ENCODE peak calls at places on chromosome 22, in six cellular contexts. W is heart left ventricle, P is endodermal cell, O is HCT116, X is A549, J is tibial artery. A is an unnamed sample.
A peak's percentile ranks its signal among the peaks of the same experiment; 100 is the strongest.

GRCh38 chr22:31344369-31345330 is 1.5 kb downstream of the PATZ1 start:
- DNase-seq in W (peak; percentile 48), P (no peak), O (no peak), X (no peak), J (peak; percentile 71), A (peak; percentile 65)

GRCh38 chr22:41548830-41549211 is 4.6 kb upstream of the POLR3H start:
- DNase-seq in W (no peak), P (no peak), O (no peak), X (no peak), J (no peak), A (no peak)

GRCh38 chr22:44357962-44358553 is 45.3 kb upstream of the SHISAL1 start:
- DNase-seq in W (peak; percentile 67), P (peak; percentile 43), O (no peak), X (no peak), J (no peak), A (no peak)

GRCh38 chr22:44541671-44542319 is 43.8 kb upstream of the RTL6 start:
- DNase-seq in W (no peak), P (peak; percentile 29), O (no peak), X (no peak), J (peak; percentile 50), A (no peak)

GRCh38 chr22:50145741-50146439 is 24.6 kb upstream of the PANX2 start:
- DNase-seq in W (no peak), P (no peak), O (no peak), X (no peak), J (no peak), A (no peak)

GRCh38 chr22:48154943-48155240 is 1392.4 kb downstream of the TBC1D22A start:
- DNase-seq in W (no peak), P (no peak), O (no peak), X (no peak), J (peak; percentile 42), A (no peak)

GRCh38 chr22:25447067-25447688 is 117.3 kb upstream of the GRK3 start:
- DNase-seq in W (no peak), P (peak; percentile 53), O (no peak), X (no peak), J (no peak), A (no peak)

GRCh38 chr22:31262369-31263133 is 29.7 kb downstream of the PIK3IP1 start:
- DNase-seq in W (no peak), P (no peak), O (no peak), X (no peak), J (peak; percentile 47), A (no peak)

GRCh38 chr22:39601180-39601535 is 30.6 kb downstream of the CACNA1I start:
- DNase-seq in W (no peak), P (no peak), O (no peak), X (no peak), J (no peak), A (no peak)

GRCh38 chr22:49997221-49997599 is 15.4 kb downstream of the IL17REL start:
- DNase-seq in W (no peak), P (peak; percentile 47), O (no peak), X (no peak), J (peak; percentile 60), A (no peak)

GRCh38 chr22:47442821-47443220 is 680.4 kb downstream of the TBC1D22A start:
- DNase-seq in W (no peak), P (no peak), O (no peak), X (no peak), J (no peak), A (no peak)

GRCh38 chr22:40714514-40714966 is 35.3 kb downstream of the MCHR1 start:
- DNase-seq in W (no peak), P (peak; percentile 83), O (no peak), X (peak; percentile 78), J (no peak), A (no peak)

GRCh38 chr22:36362819-36363377 is 24.9 kb downstream of the MYH9 start:
- DNase-seq in W (no peak), P (no peak), O (no peak), X (no peak), J (no peak), A (no peak)

GRCh38 chr22:49519117-49519737 is 308.4 kb downstream of the BRD1 start:
- DNase-seq in W (no peak), P (no peak), O (no peak), X (no peak), J (no peak), A (no peak)

GRCh38 chr22:34116126-34116525 is 195.8 kb upstream of the LARGE1 start:
- DNase-seq in W (no peak), P (no peak), O (no peak), X (no peak), J (no peak), A (no peak)

GRCh38 chr22:36773935-36774334 is 2.0 kb downstream of the IFT27 start:
- DNase-seq in W (no peak), P (no peak), O (no peak), X (peak; percentile 63), J (no peak), A (no peak)

GRCh38 chr22:41240377-41241132 is at the start of gene CHADL:
- DNase-seq in W (no peak), P (peak; percentile 66), O (no peak), X (no peak), J (no peak), A (peak; percentile 32)

GRCh38 chr22:33851240-33851639 is 69.0 kb downstream of the LARGE1 start:
- DNase-seq in W (no peak), P (no peak), O (no peak), X (no peak), J (no peak), A (no peak)

GRCh38 chr22:23718371-23719165 is 27.8 kb downstream of the RGL4 start:
- DNase-seq in W (no peak), P (no peak), O (no peak), X (peak; percentile 16), J (no peak), A (no peak)

GRCh38 chr22:26744892-26745808 is 87.8 kb downstream of the MIAT start:
- DNase-seq in W (no peak), P (no peak), O (no peak), X (peak; percentile 83), J (no peak), A (no peak)

GRCh38 chr22:35367331-35367886 is 13.5 kb upstream of the HMOX1 start:
- DNase-seq in W (peak; percentile 52), P (no peak), O (no peak), X (no peak), J (no peak), A (no peak)

GRCh38 chr22:36211237-36211881 is 9.8 kb upstream of the APOL4 start:
- DNase-seq in W (peak; percentile 46), P (peak; percentile 12), O (no peak), X (no peak), J (no peak), A (no peak)

GRCh38 chr22:35997438-35997837 is 31.2 kb downstream of the RBFOX2 start:
- DNase-seq in W (no peak), P (no peak), O (no peak), X (no peak), J (no peak), A (no peak)

GRCh38 chr22:23159287-23159622 is 14.0 kb downstream of the RAB36 start:
- DNase-seq in W (no peak), P (no peak), O (no peak), X (no peak), J (no peak), A (no peak)

GRCh38 chr22:37166675-37167066 is 17.0 kb upstream of the IL2RB start:
- DNase-seq in W (peak; percentile 90), P (peak; percentile 95), O (no peak), X (peak; percentile 84), J (peak; percentile 90), A (peak; percentile 80)

GRCh38 chr22:49014227-49015201 is 813.2 kb downstream of the BRD1 start:
- DNase-seq in W (peak; percentile 15), P (peak; percentile 23), O (no peak), X (no peak), J (peak; percentile 79), A (no peak)

GRCh38 chr22:44721206-44721605 is 19.2 kb downstream of the PRR5 start:
- DNase-seq in W (no peak), P (no peak), O (no peak), X (no peak), J (no peak), A (no peak)

GRCh38 chr22:41405588-41405987 is 23.8 kb downstream of the TEF start:
- DNase-seq in W (no peak), P (no peak), O (no peak), X (no peak), J (no peak), A (no peak)

GRCh38 chr22:49568751-49569285 is 258.9 kb downstream of the BRD1 start:
- DNase-seq in W (no peak), P (peak; percentile 73), O (no peak), X (no peak), J (peak; percentile 53), A (no peak)

GRCh38 chr22:42993651-42994275 is 21.2 kb downstream of the PACSIN2 start:
- DNase-seq in W (no peak), P (no peak), O (no peak), X (peak; percentile 73), J (peak; percentile 63), A (peak; percentile 55)
- H3K4me1 ChIP-seq in W (peaks cover 20% of the 10 kb centered on the region), P (no peaks in the 10 kb centered on the region), O (peaks cover 20% of the 10 kb centered on the region), X (peaks cover 90% of the 10 kb centered on the region), J (peaks cover 57% of the 10 kb centered on the region), A (peaks cover 43% of the 10 kb centered on the region)

DNA sequence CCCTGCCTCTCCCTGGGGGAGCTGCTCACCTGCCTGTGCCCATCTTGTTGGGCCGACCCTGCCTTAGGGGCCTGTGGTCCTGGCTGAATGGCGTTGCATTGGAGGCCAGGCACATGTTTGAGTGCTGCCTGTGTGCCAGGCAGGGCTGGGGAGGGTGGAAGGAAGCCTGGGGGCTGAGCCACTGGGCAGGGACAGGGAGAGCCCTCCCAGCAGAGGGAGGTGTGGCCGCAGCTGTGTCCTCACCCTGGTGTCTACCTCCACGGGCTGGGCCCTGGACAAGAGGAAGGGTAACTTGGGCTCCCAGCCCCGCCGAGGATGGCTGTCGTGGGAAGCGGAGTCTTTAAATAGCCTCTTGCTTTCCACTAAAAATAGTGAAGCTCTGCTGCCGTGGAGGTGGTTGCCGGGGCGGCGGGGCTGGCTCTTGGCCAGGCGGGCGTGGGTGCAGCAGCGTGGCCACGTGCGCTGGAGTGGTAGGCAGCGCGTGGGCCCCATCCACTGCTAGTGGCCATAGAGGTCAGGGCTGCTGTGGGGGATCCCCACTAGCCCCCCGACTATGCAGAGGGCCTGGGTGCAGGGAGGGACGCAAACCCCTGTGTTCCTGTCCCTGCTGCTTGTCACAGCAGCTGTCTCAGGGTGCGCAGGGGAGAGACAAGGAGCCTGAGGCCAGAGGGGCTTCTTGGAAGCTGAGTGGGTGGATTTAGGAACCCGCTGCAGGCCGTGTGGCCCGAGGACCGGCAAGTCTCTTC is 6.2 kb downstream of the ZDHHC8 start:
- DNase-seq in W (peak; percentile 79), P (no peak), O (no peak), X (no peak), J (no peak), A (no peak)
- H3K4me1 ChIP-seq in W (peaks cover 54% of the 10 kb centered on the region), P (no peaks in the 10 kb centered on the region), O (peaks cover 11% of the 10 kb centered on the region), X (peaks cover 4% of the 10 kb centered on the region), J (peaks cover 53% of the 10 kb centered on the region), A (peaks cover 4% of the 10 kb centered on the region)

DNA sequence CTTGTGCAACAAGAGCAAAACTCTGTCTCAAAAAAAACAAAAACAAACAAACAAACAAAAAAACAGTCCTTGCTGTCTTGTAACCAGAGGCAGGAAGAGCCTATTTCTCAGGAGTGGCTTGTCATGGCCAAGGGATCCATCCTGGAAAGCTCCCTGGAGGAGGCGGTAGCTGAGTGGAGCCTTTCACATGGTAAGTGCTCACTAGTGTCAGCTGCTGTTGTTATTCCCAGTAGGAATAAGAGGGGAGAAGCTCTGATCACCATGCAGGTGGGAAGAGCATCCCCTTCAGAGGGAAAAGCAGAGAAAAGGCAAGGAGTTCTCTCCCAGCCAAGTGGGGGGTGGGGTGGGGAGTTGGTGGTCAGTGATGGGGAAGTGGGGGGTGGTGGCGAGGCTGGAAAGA is 54.6 kb upstream of the WNT7B start:
- DNase-seq in W (no peak), P (peak; percentile 52), O (no peak), X (no peak), J (peak; percentile 45), A (no peak)
- H3K4me1 ChIP-seq in W (peaks cover 28% of the 10 kb centered on the region), P (peaks cover 2% of the 10 kb centered on the region), O (no peaks in the 10 kb centered on the region), X (peaks cover 14% of the 10 kb centered on the region), J (peaks cover 16% of the 10 kb centered on the region), A (no peaks in the 10 kb centered on the region)

GRCh38 chr22:17918840-17919239 is 105.5 kb downstream of the MICAL3 start:
- DNase-seq in W (no peak), P (no peak), O (no peak), X (no peak), J (no peak), A (no peak)
- H3K4me1 ChIP-seq in W (peaks cover 38% of the 10 kb centered on the region), P (peaks cover 9% of the 10 kb centered on the region), O (peaks cover 33% of the 10 kb centered on the region), X (peaks cover 30% of the 10 kb centered on the region), J (peaks cover 47% of the 10 kb centered on the region), A (peaks cover 17% of the 10 kb centered on the region)

A was measured in prostate gland.